ENCODE peak calls at places on chromosomes 4 and X, in six cellular contexts. V is activated T-helper 1 cell treated with anti-CD3 and anti-CD28 coated beads, Interleukin-12 subunit alpha, Interleukin-12 subunit beta, Interleukin-2, Interleukin-4 antibody, amounts not matched to agents 30 ng/mL and 10 ng/mL and 1 ng/mL, durations not matched to agents 14 hours and 24 hours and 36 hours; L is A172; H is T-helper 2 cell; N is NCI-H2029 treated with DMSO at 0.1 percent for 48 hours; F is CD4-positive, alpha-beta T cell. G is an unnamed sample.

GRCh38 chrX:21839334-21840198 is at the start of gene MBTPS2:
- DNase-seq in V (peak), L (peak), H (peak), N (peak), F (peak), G (peak)

GRCh38 chr4:54547299-54548097 is 110.3 kb upstream of the KIT start:
- DNase-seq in V (no peak), L (no peak), H (no peak), N (peak), F (no peak), G (no peak)

GRCh38 chr4:1310031-1310795 is 20.5 kb downstream of the MAEA start:
- DNase-seq in V (no peak), L (no peak), H (no peak), N (no peak), F (no peak), G (peak)

GRCh38 chr4:165631912-165632311 is 241.1 kb upstream of the TLL1 start:
- DNase-seq in V (no peak), L (no peak), H (no peak), N (peak), F (no peak), G (no peak)

GRCh38 chr4:154720123-154720522 is 23.7 kb upstream of the LRAT start:
- DNase-seq in V (no peak), L (peak), H (no peak), N (no peak), F (no peak), G (no peak)

GRCh38 chr4:146494143-146494542 is 27.6 kb downstream of the SLC10A7 start:
- DNase-seq in V (no peak), L (no peak), H (no peak), N (no peak), F (no peak), G (no peak)

GRCh38 chrX:10833299-10834169 is 213.1 kb upstream of the MID1 start:
- DNase-seq in V (no peak), L (no peak), H (no peak), N (peak), F (no peak), G (peak)

GRCh38 chrX:120755066-120755846 is 120.4 kb downstream of the CT47B1 start:
- DNase-seq in V (no peak), L (no peak), H (no peak), N (peak), F (peak), G (no peak)

GRCh38 chrX:66717926-66718325 is 79.0 kb upstream of the EDA2R start:
- DNase-seq in V (no peak), L (no peak), H (no peak), N (no peak), F (no peak), G (no peak)

GRCh38 chrX:13983734-13984133 is 46.0 kb downstream of the GEMIN8 start:
- DNase-seq in V (no peak), L (no peak), H (no peak), N (no peak), F (no peak), G (no peak)

GRCh38 chrX:12997898-12998687 is 23.2 kb downstream of the TMSB4X start:
- DNase-seq in V (no peak), L (no peak), H (no peak), N (no peak), F (no peak), G (no peak)

G was measured in kidney.